ENCODE peak calls at places on chromosome 16, in ten cellular contexts. One of them, this sample, is unnamed.
A peak's percentile ranks its signal among the peaks of the same experiment; 100 is the strongest.

GRCh38 chr16:80602894-80603293 is 62.1 kb downstream of the DYNLRB2 start:
- DNase-seq in ascending aorta: no peak
- DNase-seq in esophagus squamous epithelium: no peak
- DNase-seq in mammary epithelial cell: no peak
- DNase-seq in uterus: no peak
- DNase-seq in right atrium auricular region: no peak
- DNase-seq in HCT116: no peak
- DNase-seq in thoracic aorta: no peak
- DNase-seq in IMR-90: peak; percentile 6
- DNase-seq in pancreas: no peak
- DNase-seq in this sample: no peak

GRCh38 chr16:4915226-4915761 is 21.7 kb downstream of the PPL start:
- DNase-seq in pancreas: no peak
- DNase-seq in uterus: no peak
- DNase-seq in thoracic aorta: no peak
- DNase-seq in mammary epithelial cell: peak; percentile 92
- DNase-seq in right atrium auricular region: no peak
- DNase-seq in esophagus squamous epithelium: no peak
- DNase-seq in ascending aorta: no peak
- DNase-seq in HCT116: peak; percentile 57
- DNase-seq in IMR-90: peak; percentile 96
- DNase-seq in this sample: no peak

GRCh38 chr16:49754495-49755290 is 101.2 kb downstream of the ZNF423 start:
- DNase-seq in uterus: no peak
- DNase-seq in IMR-90: no peak
- DNase-seq in ascending aorta: no peak
- DNase-seq in thoracic aorta: no peak
- DNase-seq in pancreas: no peak
- DNase-seq in mammary epithelial cell: no peak
- DNase-seq in esophagus squamous epithelium: no peak
- DNase-seq in right atrium auricular region: peak; percentile 61
- DNase-seq in HCT116: no peak
- DNase-seq in this sample: no peak

GRCh38 chr16:66171578-66171977 is 194.9 kb upstream of the CDH5 start:
- DNase-seq in IMR-90: no peak
- DNase-seq in thoracic aorta: no peak
- DNase-seq in HCT116: no peak
- DNase-seq in uterus: no peak
- DNase-seq in mammary epithelial cell: no peak
- DNase-seq in ascending aorta: no peak
- DNase-seq in esophagus squamous epithelium: no peak
- DNase-seq in right atrium auricular region: no peak
- DNase-seq in pancreas: no peak
- DNase-seq in this sample: no peak

GRCh38 chr16:49652441-49653175 is 203.3 kb downstream of the ZNF423 start:
- DNase-seq in IMR-90: no peak
- DNase-seq in mammary epithelial cell: no peak
- DNase-seq in pancreas: peak; percentile 35
- DNase-seq in HCT116: no peak
- DNase-seq in uterus: peak; percentile 84
- DNase-seq in ascending aorta: no peak
- DNase-seq in right atrium auricular region: peak; percentile 82
- DNase-seq in thoracic aorta: no peak
- DNase-seq in esophagus squamous epithelium: no peak
- DNase-seq in this sample: no peak

GRCh38 chr16:21638573-21638975 is 13.8 kb downstream of the IGSF6 start:
- DNase-seq in esophagus squamous epithelium: no peak
- DNase-seq in pancreas: no peak
- DNase-seq in ascending aorta: no peak
- DNase-seq in thoracic aorta: no peak
- DNase-seq in IMR-90: peak; percentile 66
- DNase-seq in HCT116: no peak
- DNase-seq in right atrium auricular region: no peak
- DNase-seq in mammary epithelial cell: peak; percentile 91
- DNase-seq in uterus: no peak
- DNase-seq in this sample: no peak

GRCh38 chr16:11742041-11742535 is 569 bp downstream of the TXNDC11 start:
- DNase-seq in pancreas: peak; percentile 91
- DNase-seq in mammary epithelial cell: peak; percentile 27
- DNase-seq in thoracic aorta: no peak
- DNase-seq in ascending aorta: no peak
- DNase-seq in HCT116: no peak
- DNase-seq in right atrium auricular region: no peak
- DNase-seq in IMR-90: no peak
- DNase-seq in esophagus squamous epithelium: no peak
- DNase-seq in uterus: peak; percentile 44
- DNase-seq in this sample: no peak

GRCh38 chr16:59047114-59047513 is 313.0 kb upstream of the GOT2 start:
- DNase-seq in thoracic aorta: no peak
- DNase-seq in uterus: no peak
- DNase-seq in right atrium auricular region: no peak
- DNase-seq in HCT116: no peak
- DNase-seq in IMR-90: no peak
- DNase-seq in esophagus squamous epithelium: no peak
- DNase-seq in ascending aorta: no peak
- DNase-seq in pancreas: no peak
- DNase-seq in mammary epithelial cell: no peak
- DNase-seq in this sample: no peak

GRCh38 chr16:67447508-67448076 is 16.7 kb downstream of the HSD11B2 start:
- DNase-seq in thoracic aorta: no peak
- DNase-seq in ascending aorta: no peak
- DNase-seq in mammary epithelial cell: no peak
- DNase-seq in pancreas: peak; percentile 84
- DNase-seq in uterus: peak; percentile 65
- DNase-seq in HCT116: peak; percentile 54
- DNase-seq in right atrium auricular region: no peak
- DNase-seq in IMR-90: peak; percentile 42
- DNase-seq in esophagus squamous epithelium: no peak
- DNase-seq in this sample: no peak

GRCh38 chr16:69711115-69711740 is 15.1 kb downstream of the NQO1 start:
- DNase-seq in HCT116: peak; percentile 72
- DNase-seq in pancreas: no peak
- DNase-seq in right atrium auricular region: no peak
- DNase-seq in ascending aorta: no peak
- DNase-seq in IMR-90: peak; percentile 81
- DNase-seq in esophagus squamous epithelium: no peak
- DNase-seq in mammary epithelial cell: peak; percentile 98
- DNase-seq in thoracic aorta: peak; percentile 65
- DNase-seq in uterus: peak; percentile 55
- DNase-seq in this sample: peak; percentile 59

GRCh38 chr16:87705780-87706277 is 60.0 kb downstream of the KLHDC4 start:
- DNase-seq in mammary epithelial cell: no peak
- DNase-seq in right atrium auricular region: no peak
- DNase-seq in HCT116: no peak
- DNase-seq in uterus: no peak
- DNase-seq in thoracic aorta: no peak
- DNase-seq in ascending aorta: no peak
- DNase-seq in esophagus squamous epithelium: no peak
- DNase-seq in IMR-90: no peak
- DNase-seq in pancreas: peak; percentile 67
- DNase-seq in this sample: no peak

GRCh38 chr16:21300309-21301167 is 22.4 kb upstream of the CRYM start:
- DNase-seq in esophagus squamous epithelium: peak; percentile 51
- DNase-seq in ascending aorta: peak; percentile 92
- DNase-seq in HCT116: peak; percentile 100
- DNase-seq in mammary epithelial cell: peak; percentile 100
- DNase-seq in right atrium auricular region: peak; percentile 98
- DNase-seq in pancreas: peak; percentile 88
- DNase-seq in IMR-90: peak; percentile 100
- DNase-seq in thoracic aorta: peak; percentile 98
- DNase-seq in uterus: peak; percentile 95
- DNase-seq in this sample: peak; percentile 100

GRCh38 chr16:61042736-61043135 is 993.5 kb downstream of the CDH8 start:
- DNase-seq in esophagus squamous epithelium: no peak
- DNase-seq in IMR-90: no peak
- DNase-seq in thoracic aorta: no peak
- DNase-seq in HCT116: no peak
- DNase-seq in mammary epithelial cell: peak; percentile 1
- DNase-seq in uterus: no peak
- DNase-seq in right atrium auricular region: no peak
- DNase-seq in pancreas: no peak
- DNase-seq in ascending aorta: no peak
- DNase-seq in this sample: no peak

GRCh38 chr16:66267287-66268137 is 99.0 kb upstream of the CDH5 start:
- DNase-seq in pancreas: no peak
- DNase-seq in right atrium auricular region: peak; percentile 50
- DNase-seq in esophagus squamous epithelium: no peak
- DNase-seq in IMR-90: no peak
- DNase-seq in uterus: no peak
- DNase-seq in thoracic aorta: no peak
- DNase-seq in mammary epithelial cell: no peak
- DNase-seq in HCT116: no peak
- DNase-seq in ascending aorta: no peak
- DNase-seq in this sample: no peak

DNA sequence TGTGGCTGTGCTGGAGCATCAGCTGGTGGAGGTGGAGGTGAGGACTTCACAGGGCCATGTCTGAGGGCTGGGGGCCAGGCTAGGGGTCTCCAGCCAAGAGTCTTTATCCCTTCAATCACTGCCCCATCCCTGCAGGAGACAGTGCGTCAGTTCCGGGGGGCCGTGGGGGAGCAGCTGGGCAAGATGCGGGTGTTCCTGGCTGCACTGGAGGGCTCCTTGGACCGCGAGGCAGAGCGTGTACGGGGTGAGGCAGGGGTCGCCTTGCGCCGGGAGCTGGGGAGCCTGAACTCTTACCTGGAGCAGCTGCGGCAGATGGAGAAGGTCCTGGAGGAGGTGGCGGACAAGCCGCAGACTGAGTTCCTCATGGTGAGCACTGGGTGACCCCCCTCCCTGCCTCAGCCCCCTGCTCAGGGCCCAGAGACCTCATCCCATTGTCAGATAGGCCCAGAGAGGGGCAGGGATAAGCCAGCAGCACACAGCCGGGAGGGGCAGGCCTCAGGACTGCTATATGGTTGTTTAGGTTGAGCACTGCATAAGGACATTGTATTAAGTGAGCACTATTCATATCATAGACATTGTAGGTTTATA is 2.3 kb upstream of the PYDC1 start:
- DNase-seq in esophagus squamous epithelium: no peak
- DNase-seq in ascending aorta: no peak
- DNase-seq in mammary epithelial cell: no peak
- DNase-seq in uterus: no peak
- DNase-seq in HCT116: no peak
- DNase-seq in pancreas: peak; percentile 55
- DNase-seq in right atrium auricular region: no peak
- DNase-seq in thoracic aorta: no peak
- DNase-seq in IMR-90: no peak
- DNase-seq in this sample: no peak
- H3K4me3 ChIP-seq in esophagus squamous epithelium: no peak overlapping the region
- H3K4me3 ChIP-seq in ascending aorta: no peak overlapping the region
- H3K4me3 ChIP-seq in mammary epithelial cell: no peak overlapping the region
- H3K4me3 ChIP-seq in uterus: no peak overlapping the region
- H3K4me3 ChIP-seq in HCT116: no peak overlapping the region
- H3K4me3 ChIP-seq in pancreas: no peak overlapping the region
- H3K4me3 ChIP-seq in right atrium auricular region: no peak overlapping the region
- H3K4me3 ChIP-seq in thoracic aorta: no peak overlapping the region
- H3K4me3 ChIP-seq in IMR-90: no peak overlapping the region
- H3K4me3 ChIP-seq in this sample: no peak overlapping the region

GRCh38 chr16:55323637-55324490 is at the start of gene IRX6:
- DNase-seq in esophagus squamous epithelium: no peak
- DNase-seq in pancreas: peak; percentile 62
- DNase-seq in uterus: no peak
- DNase-seq in IMR-90: no peak
- DNase-seq in thoracic aorta: no peak
- DNase-seq in right atrium auricular region: no peak
- DNase-seq in HCT116: no peak
- DNase-seq in mammary epithelial cell: peak; percentile 37
- DNase-seq in ascending aorta: no peak
- DNase-seq in this sample: peak; percentile 3
- TF ChIP-seq CTCF in esophagus squamous epithelium: peak; percentile 9
- TF ChIP-seq CTCF in pancreas: no peak
- TF ChIP-seq CTCF in uterus: no peak
- TF ChIP-seq CTCF in IMR-90: no peak
- TF ChIP-seq CTCF in thoracic aorta: no peak
- TF ChIP-seq CTCF in right atrium auricular region: peak; percentile 25
- TF ChIP-seq CTCF in HCT116: peak; percentile 39
- TF ChIP-seq CTCF in mammary epithelial cell: peak; percentile 60
- TF ChIP-seq CTCF in ascending aorta: peak; percentile 11
- TF ChIP-seq CTCF in this sample: no peak

GRCh38 chr16:46688101-46688656 is 799 bp downstream of the VPS35 start:
- DNase-seq in thoracic aorta: no peak
- DNase-seq in mammary epithelial cell: peak; percentile 76
- DNase-seq in esophagus squamous epithelium: no peak
- DNase-seq in pancreas: no peak
- DNase-seq in right atrium auricular region: no peak
- DNase-seq in IMR-90: peak; percentile 20
- DNase-seq in uterus: no peak
- DNase-seq in ascending aorta: peak; percentile 37
- DNase-seq in HCT116: no peak
- DNase-seq in this sample: peak; percentile 38
- H3K4me3 ChIP-seq in thoracic aorta: peak overlapping the region; percentile 76
- H3K4me3 ChIP-seq in mammary epithelial cell: peak overlapping the region; percentile 98
- H3K4me3 ChIP-seq in esophagus squamous epithelium: peak overlapping the region; percentile 83
- H3K4me3 ChIP-seq in pancreas: peak overlapping the region; percentile 66
- H3K4me3 ChIP-seq in right atrium auricular region: peak overlapping the region; percentile 73
- H3K4me3 ChIP-seq in IMR-90: peak overlapping the region; percentile 88
- H3K4me3 ChIP-seq in uterus: peak overlapping the region; percentile 68
- H3K4me3 ChIP-seq in ascending aorta: peak overlapping the region; percentile 87
- H3K4me3 ChIP-seq in HCT116: peak overlapping the region; percentile 82
- H3K4me3 ChIP-seq in this sample: peak overlapping the region; percentile 97

GRCh38 chr16:85717393-85718152 is 28.8 kb upstream of the GINS2 start:
- DNase-seq in uterus: peak; percentile 51
- DNase-seq in mammary epithelial cell: no peak
- DNase-seq in IMR-90: peak; percentile 47
- DNase-seq in pancreas: peak; percentile 87
- DNase-seq in thoracic aorta: no peak
- DNase-seq in right atrium auricular region: peak; percentile 74
- DNase-seq in HCT116: peak; percentile 49
- DNase-seq in ascending aorta: no peak
- DNase-seq in esophagus squamous epithelium: no peak
- DNase-seq in this sample: peak; percentile 42

GRCh38 chr16:85720319-85720637 is 30.6 kb downstream of the C16orf74 start:
- DNase-seq in uterus: no peak
- DNase-seq in ascending aorta: no peak
- DNase-seq in esophagus squamous epithelium: no peak
- DNase-seq in right atrium auricular region: no peak
- DNase-seq in mammary epithelial cell: peak; percentile 86
- DNase-seq in HCT116: no peak
- DNase-seq in IMR-90: no peak
- DNase-seq in thoracic aorta: no peak
- DNase-seq in pancreas: no peak
- DNase-seq in this sample: peak; percentile 21

GRCh38 chr16:85719605-85720318 is 31.0 kb upstream of the GINS2 start:
- DNase-seq in ascending aorta: no peak
- DNase-seq in thoracic aorta: no peak
- DNase-seq in esophagus squamous epithelium: no peak
- DNase-seq in IMR-90: no peak
- DNase-seq in pancreas: no peak
- DNase-seq in mammary epithelial cell: no peak
- DNase-seq in HCT116: no peak
- DNase-seq in right atrium auricular region: no peak
- DNase-seq in uterus: no peak
- DNase-seq in this sample: no peak

GRCh38 chr16:85718153-85718477 is 29.4 kb upstream of the GINS2 start:
- DNase-seq in thoracic aorta: no peak
- DNase-seq in uterus: no peak
- DNase-seq in right atrium auricular region: no peak
- DNase-seq in mammary epithelial cell: no peak
- DNase-seq in IMR-90: no peak
- DNase-seq in esophagus squamous epithelium: no peak
- DNase-seq in ascending aorta: no peak
- DNase-seq in HCT116: no peak
- DNase-seq in pancreas: no peak
- DNase-seq in this sample: no peak

GRCh38 chr16:85718682-85719081 is 29.9 kb upstream of the GINS2 start:
- DNase-seq in esophagus squamous epithelium: no peak
- DNase-seq in IMR-90: no peak
- DNase-seq in thoracic aorta: no peak
- DNase-seq in HCT116: no peak
- DNase-seq in right atrium auricular region: no peak
- DNase-seq in ascending aorta: no peak
- DNase-seq in pancreas: no peak
- DNase-seq in uterus: no peak
- DNase-seq in mammary epithelial cell: no peak
- DNase-seq in this sample: no peak
- TF ChIP-seq CTCF in esophagus squamous epithelium: no peak
- TF ChIP-seq CTCF in IMR-90: peak; percentile 47
- TF ChIP-seq CTCF in thoracic aorta: no peak
- TF ChIP-seq CTCF in HCT116: peak; percentile 78
- TF ChIP-seq CTCF in right atrium auricular region: peak; percentile 57
- TF ChIP-seq CTCF in ascending aorta: peak; percentile 31
- TF ChIP-seq CTCF in pancreas: peak; percentile 30
- TF ChIP-seq CTCF in uterus: peak; percentile 14
- TF ChIP-seq CTCF in mammary epithelial cell: peak; percentile 15
- TF ChIP-seq CTCF in this sample: peak; percentile 78